ENCODE peak calls at places on chromosomes 11 and 22, in four cellular contexts. M, U, S and K are unnamed samples.

GRCh38 chr11:2735053-2735589 is 35.3 kb upstream of the KCNQ1OT1 start:
- DNase-seq in U (no peak), S (no peak), M (no peak), K (no peak)

GRCh38 chr11:3123316-3123715 is 41.8 kb downstream of the OSBPL5 start:
- DNase-seq in U (no peak), M (no peak), S (peak; percentile 78), K (peak; percentile 20)

GRCh38 chr11:11463397-11463796 is 110.3 kb upstream of the CSNK2A3 start:
- DNase-seq in U (no peak), M (no peak), S (no peak), K (no peak)

GRCh38 chr22:41092847-41093371 is 517 bp downstream of the EP300 start:
- DNase-seq in M (no peak), U (no peak), S (no peak), K (no peak)

GRCh38 chr22:44664149-44664548 is 37.9 kb upstream of the PRR5 start:
- DNase-seq in S (no peak), M (no peak), U (no peak), K (peak; percentile 45)

GRCh38 chr11:43434893-43435292 is 76.2 kb downstream of the TTC17 start:
- DNase-seq in S (no peak), U (no peak), M (no peak), K (no peak)

GRCh38 chr11:35045219-35045819 is 93.7 kb upstream of the CD44 start:
- DNase-seq in M (no peak), U (no peak), S (no peak), K (peak; percentile 4)

GRCh38 chr11:64100345-64100744 is 64.6 kb downstream of the FLRT1 start:
- DNase-seq in S (no peak), U (no peak), M (no peak), K (peak; percentile 13)

GRCh38 chr22:45240137-45240809 is 421 bp downstream of the KIAA0930 start:
- DNase-seq in S (no peak), U (no peak), M (peak; percentile 7), K (no peak)

GRCh38 chr11:62925308-62925707 is 4.1 kb upstream of the CHRM1 start:
- DNase-seq in U (no peak), S (no peak), M (no peak), K (no peak)

GRCh38 chr11:13335319-13335718 is 57.7 kb downstream of the BMAL1 start:
- DNase-seq in M (peak; percentile 44), S (peak; percentile 63), U (peak; percentile 21), K (no peak)